ENCODE peak calls at places on chromosomes 6 and 20, in seven cellular contexts. E, B, X, U, F, H and I are unnamed samples.

GRCh38 chr6:169647637-169648036 is 54.2 kb downstream of the WDR27 start:
- DNase-seq in E (no peak), B (no peak), X (no peak), U (no peak), F (no peak), H (no peak), I (no peak)

GRCh38 chr6:147023581-147023980 is 180.6 kb upstream of the STXBP5 start:
- DNase-seq in E (no peak), B (no peak), X (no peak), U (no peak), F (no peak), H (no peak), I (no peak)

GRCh38 chr6:41650120-41650519 is 11.9 kb downstream of the MDFI start:
- DNase-seq in E (no peak), B (no peak), X (no peak), U (no peak), F (no peak), H (no peak), I (no peak)

GRCh38 chr6:127471379-127472255 is 12.4 kb upstream of the KIAA0408 start:
- DNase-seq in E (no peak), B (no peak), X (no peak), U (peak), F (no peak), H (no peak), I (no peak)

GRCh38 chr6:25288518-25288917 is 9.3 kb downstream of the CARMIL1 start:
- DNase-seq in E (no peak), B (no peak), X (no peak), U (no peak), F (no peak), H (no peak), I (no peak)

GRCh38 chr6:132475925-132476324 is 37.0 kb downstream of the STX7 start:
- DNase-seq in E (no peak), B (no peak), X (no peak), U (no peak), F (no peak), H (no peak), I (no peak)

GRCh38 chr6:139881728-139882211 is 507.3 kb upstream of the CITED2 start:
- DNase-seq in E (no peak), B (peak), X (peak), U (peak), F (no peak), H (peak), I (peak)

GRCh38 chr6:166307981-166308768 is at the start of gene PRR18:
- DNase-seq in E (no peak), B (no peak), X (no peak), U (no peak), F (no peak), H (no peak), I (peak)

GRCh38 chr20:5766085-5766764 is 16.0 kb downstream of the SHLD1 start:
- DNase-seq in E (no peak), B (no peak), X (no peak), U (no peak), F (no peak), H (no peak), I (peak)

GRCh38 chr20:4064118-4064962 is 49.0 kb upstream of the RNF24 start:
- DNase-seq in E (no peak), B (no peak), X (peak), U (peak), F (peak), H (peak), I (peak)

GRCh38 chr6:159121387-159121955 is 47.7 kb upstream of the FNDC1 start:
- DNase-seq in E (no peak), B (no peak), X (no peak), U (no peak), F (no peak), H (no peak), I (no peak)

GRCh38 chr6:143872211-143872610 is 7.9 kb downstream of the ZC2HC1B start:
- DNase-seq in E (no peak), B (peak), X (no peak), U (no peak), F (no peak), H (no peak), I (no peak)

GRCh38 chr6:170056329-170056728 is 234.5 kb downstream of the DLL1 start:
- DNase-seq in E (no peak), B (no peak), X (no peak), U (no peak), F (no peak), H (no peak), I (no peak)

GRCh38 chr20:46539113-46539512 is 11.3 kb downstream of the OCSTAMP start:
- DNase-seq in E (no peak), B (no peak), X (no peak), U (no peak), F (no peak), H (no peak), I (no peak)

GRCh38 chr20:49278817-49279676 is 1.2 kb upstream of the ZNFX1 start:
- DNase-seq in E (no peak), B (peak), X (no peak), U (peak), F (no peak), H (peak), I (peak)

GRCh38 chr20:846894-847278 is 13.4 kb downstream of the FAM110A start:
- DNase-seq in E (no peak), B (peak), X (no peak), U (no peak), F (no peak), H (no peak), I (no peak)

GRCh38 chr6:27019651-27020552 is 227.6 kb upstream of the PRSS16 start:
- DNase-seq in E (peak), B (peak), X (peak), U (peak), F (peak), H (peak), I (peak)

GRCh38 chr6:158923801-158924498 is 76.1 kb downstream of the RSPH3 start:
- DNase-seq in E (no peak), B (no peak), X (no peak), U (no peak), F (no peak), H (no peak), I (no peak)

GRCh38 chr6:36839819-36840379 is 655 bp upstream of the CPNE5 start:
- DNase-seq in E (peak), B (peak), X (no peak), U (peak), F (no peak), H (no peak), I (peak)

GRCh38 chr6:47631248-47632196 is 66.9 kb upstream of the ADGRF4 start:
- DNase-seq in E (no peak), B (peak), X (no peak), U (peak), F (no peak), H (peak), I (peak)

GRCh38 chr20:48238326-48238725 is 453.0 kb upstream of the SULF2 start:
- DNase-seq in E (no peak), B (no peak), X (no peak), U (no peak), F (no peak), H (no peak), I (no peak)

GRCh38 chr20:654427-654770 is 1.4 kb upstream of the SRXN1 start:
- DNase-seq in E (no peak), B (no peak), X (no peak), U (no peak), F (no peak), H (no peak), I (no peak)

GRCh38 chr20:49964964-49965780 is 17.6 kb upstream of the SNAI1 start:
- DNase-seq in E (no peak), B (no peak), X (no peak), U (no peak), F (no peak), H (peak), I (peak)

GRCh38 chr6:16762547-16763477 is 1.6 kb upstream of the ATXN1 start:
- DNase-seq in E (peak), B (peak), X (peak), U (peak), F (peak), H (peak), I (peak)

GRCh38 chr6:142985286-142985685 is 40.3 kb upstream of the HIVEP2 start:
- DNase-seq in E (no peak), B (no peak), X (no peak), U (no peak), F (no peak), H (no peak), I (no peak)

GRCh38 chr6:104700371-104701185 is 159.1 kb downstream of the HACE1 start:
- DNase-seq in E (no peak), B (no peak), X (no peak), U (no peak), F (no peak), H (no peak), I (no peak)